ENCODE peak calls at places on chromosomes 7 and 10, in eight cellular contexts. T is WERI-Rb-1, V is H7, E is heart left ventricle, R is thoracic aorta, U is GM06990, P is A673, N is IMR-90. Q is an unnamed sample.

GRCh38 chr7:106493041-106493731 is 167.8 kb downstream of the CCDC71L start:
- DNase-seq in T (no peak), V (no peak), N (no peak), R (no peak), U (no peak), P (no peak), E (no peak), Q (no peak)

GRCh38 chr10:5542100-5542499 is 17.3 kb downstream of the CALML3 start:
- DNase-seq in E (no peak), R (no peak), N (no peak), T (no peak), U (no peak), P (no peak), V (no peak), Q (no peak)

GRCh38 chr7:130273081-130273699 is 6.5 kb downstream of the CPA2 start:
- DNase-seq in U (no peak), N (peak; percentile 48), E (no peak), R (no peak), V (peak; percentile 90), T (no peak), P (peak; percentile 75), Q (no peak)

GRCh38 chr10:73907841-73908517 is 3.0 kb upstream of the PLAU start:
- DNase-seq in V (no peak), T (no peak), P (peak; percentile 65), U (no peak), E (peak; percentile 65), R (no peak), N (peak; percentile 61), Q (no peak)

GRCh38 chr10:17116193-17116592 is 13.4 kb downstream of the CUBN start:
- DNase-seq in V (no peak), P (no peak), N (no peak), E (no peak), T (peak; percentile 29), R (no peak), U (no peak), Q (no peak)

GRCh38 chr10:102109166-102110116 is 10.7 kb downstream of the LDB1 start:
- DNase-seq in R (no peak), V (peak; percentile 10), U (no peak), N (no peak), T (no peak), E (no peak), P (no peak), Q (no peak)

GRCh38 chr10:14386202-14386593 is 55.5 kb upstream of the FRMD4A start:
- DNase-seq in P (peak; percentile 21), V (no peak), E (no peak), U (no peak), T (no peak), N (peak; percentile 96), R (no peak), Q (no peak)

GRCh38 chr7:64630496-64630895 is 35.4 kb upstream of the ZNF107 start:
- DNase-seq in P (peak; percentile 28), E (no peak), U (no peak), N (peak; percentile 15), V (no peak), T (peak; percentile 15), R (no peak), Q (no peak)

GRCh38 chr7:121303422-121304171 is 25.2 kb upstream of the WNT16 start:
- DNase-seq in E (no peak), P (no peak), N (no peak), R (no peak), T (no peak), U (no peak), V (no peak), Q (no peak)

GRCh38 chr10:102785818-102786217 is 42.1 kb downstream of the WBP1L start:
- DNase-seq in T (no peak), V (no peak), E (no peak), N (peak; percentile 23), U (no peak), P (peak; percentile 83), R (no peak), Q (no peak)

GRCh38 chr7:90726623-90727022 is 130.5 kb downstream of the CDK14 start:
- DNase-seq in U (no peak), V (no peak), E (no peak), T (no peak), P (peak; percentile 82), N (peak; percentile 78), R (no peak), Q (no peak)
- H3K4me3 ChIP-seq in U (peak overlapping the region; percentile 46), V (no peak overlapping the region), E (no peak overlapping the region), T (no peak overlapping the region), P (peak overlapping the region; percentile 4), N (no peak overlapping the region), R (no peak overlapping the region), Q (peak overlapping the region; percentile 37)

GRCh38 chr10:104333728-104334373 is 4.4 kb downstream of the ITPRIP start:
- DNase-seq in N (no peak), V (peak; percentile 14), T (no peak), R (no peak), P (no peak), E (no peak), U (no peak), Q (no peak)
- H3K4me3 ChIP-seq in N (no peak overlapping the region), V (no peak overlapping the region), T (no peak overlapping the region), R (no peak overlapping the region), P (no peak overlapping the region), E (no peak overlapping the region), U (no peak overlapping the region), Q (no peak overlapping the region)

GRCh38 chr7:113085781-113086390 is 741 bp downstream of the GPR85 start:
- DNase-seq in V (peak; percentile 1), T (no peak), P (no peak), U (no peak), E (no peak), N (peak; percentile 23), R (no peak), Q (no peak)
- H3K4me3 ChIP-seq in V (peak overlapping the region; percentile 1), T (no peak overlapping the region), P (no peak overlapping the region), U (no peak overlapping the region), E (peak overlapping the region; percentile 63), N (peak overlapping the region; percentile 97), R (peak overlapping the region; percentile 81), Q (no peak overlapping the region)

GRCh38 chr7:5477723-5478531 is 54.3 kb upstream of the TNRC18 start:
- DNase-seq in V (peak; percentile 97), U (no peak), P (no peak), E (no peak), R (no peak), N (no peak), T (peak; percentile 91), Q (no peak)

GRCh38 chr7:5479941-5480517 is 56.4 kb upstream of the TNRC18 start:
- DNase-seq in P (no peak), T (no peak), N (no peak), V (peak; percentile 52), U (no peak), R (no peak), E (no peak), Q (no peak)

GRCh38 chr7:5477126-5477525 is 53.5 kb upstream of the TNRC18 start:
- DNase-seq in R (no peak), P (no peak), T (peak; percentile 5), N (no peak), V (peak; percentile 41), E (no peak), U (no peak), Q (no peak)

GRCh38 chr7:5479133-5479745 is 55.6 kb upstream of the TNRC18 start:
- DNase-seq in E (no peak), R (no peak), V (peak; percentile 64), T (no peak), U (no peak), N (peak; percentile 31), P (no peak), Q (no peak)

GRCh38 chr7:5478568-5479045 is 55.0 kb upstream of the TNRC18 start:
- DNase-seq in N (no peak), U (no peak), E (no peak), P (no peak), V (peak; percentile 49), T (peak; percentile 42), R (no peak), Q (no peak)
- H3K4me3 ChIP-seq in N (no peak overlapping the region), U (no peak overlapping the region), E (peak overlapping the region; percentile 52), P (no peak overlapping the region), V (no peak overlapping the region), T (peak overlapping the region; percentile 39), R (peak overlapping the region; percentile 66), Q (peak overlapping the region; percentile 31)

GRCh38 chr10:132606031-132606491 is 68.5 kb downstream of the INPP5A start:
- DNase-seq in T (no peak), E (no peak), P (no peak), N (no peak), R (no peak), U (no peak), V (peak; percentile 47), Q (no peak)
- H3K4me3 ChIP-seq in T (no peak overlapping the region), E (peak overlapping the region; percentile 14), P (no peak overlapping the region), N (no peak overlapping the region), R (peak overlapping the region; percentile 58), U (no peak overlapping the region), V (no peak overlapping the region), Q (no peak overlapping the region)

GRCh38 chr10:79131730-79132644 is 63.2 kb downstream of the ZMIZ1 start:
- DNase-seq in T (no peak), P (no peak), V (no peak), R (no peak), U (no peak), N (no peak), E (no peak), Q (no peak)
- H3K4me3 ChIP-seq in T (no peak overlapping the region), P (no peak overlapping the region), V (no peak overlapping the region), R (no peak overlapping the region), U (no peak overlapping the region), N (no peak overlapping the region), E (no peak overlapping the region), Q (no peak overlapping the region)

DNA sequence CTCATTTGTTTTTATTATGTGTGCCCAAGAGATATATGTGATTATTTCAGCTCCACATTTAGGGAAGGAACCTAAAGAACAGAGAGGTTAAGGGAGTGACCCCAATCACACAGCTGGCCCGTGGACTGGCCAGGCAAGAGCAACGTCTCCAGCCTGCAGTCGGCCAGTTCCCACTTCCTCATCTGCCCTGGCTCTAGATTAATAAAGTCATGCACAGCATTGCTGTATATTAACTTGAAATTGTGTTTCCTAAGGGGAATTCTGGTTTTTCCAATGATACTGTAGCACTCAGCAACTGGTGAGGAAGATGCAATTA is 295.1 kb upstream of the PRKCQ start:
- DNase-seq in U (no peak), V (no peak), P (no peak), N (no peak), E (no peak), T (no peak), R (no peak), Q (no peak)
- H3K4me3 ChIP-seq in U (no peak overlapping the region), V (no peak overlapping the region), P (no peak overlapping the region), N (no peak overlapping the region), E (no peak overlapping the region), T (no peak overlapping the region), R (no peak overlapping the region), Q (no peak overlapping the region)

Q was measured in GM12864.